ENCODE peak calls at places on chromosomes 5 and 9, in five cellular contexts. H is adrenal gland, X is SJSA1, Q is left ventricle myocardium inferior, F is testis. D is an unnamed sample.

GRCh38 chr5:12861891-12862290 is 957.6 kb upstream of the CTNND2 start:
- DNase-seq in H (no peak), X (no peak), Q (no peak), F (no peak), D (no peak)

GRCh38 chr5:50447228-50447627 is 6.1 kb upstream of the EMB start:
- DNase-seq in H (no peak), X (no peak), Q (no peak), F (no peak), D (no peak)

GRCh38 chr5:134223406-134224251 is 2.2 kb downstream of the PPP2CA start:
- DNase-seq in H (no peak), X (no peak), Q (no peak), F (no peak), D (no peak)

GRCh38 chr5:72125931-72126620 is 18.8 kb downstream of the MAP1B start:
- DNase-seq in H (no peak), X (no peak), Q (no peak), F (no peak), D (no peak)

GRCh38 chr5:157538311-157538710 is 37.3 kb downstream of the ADAM19 start:
- DNase-seq in H (no peak), X (no peak), Q (no peak), F (no peak), D (no peak)

GRCh38 chr5:22780756-22781155 is 72.4 kb downstream of the CDH12 start:
- DNase-seq in H (no peak), X (no peak), Q (no peak), F (no peak), D (no peak)

GRCh38 chr9:130660683-130661460 is 3.5 kb upstream of the PRDM12 start:
- DNase-seq in H (no peak), X (no peak), Q (no peak), F (no peak), D (no peak)

GRCh38 chr5:132279801-132280200 is 14.4 kb upstream of the SLC22A4 start:
- DNase-seq in H (no peak), X (no peak), Q (no peak), F (no peak), D (no peak)

GRCh38 chr9:135300346-135301141 is 179.0 kb upstream of the PPP1R26 start:
- DNase-seq in H (no peak), X (peak; percentile 32), Q (no peak), F (no peak), D (no peak)
- H3K4me1 ChIP-seq in H (no peaks in the 10 kb centered on the region), X (no peaks in the 10 kb centered on the region), Q (no peaks in the 10 kb centered on the region), F (no peaks in the 10 kb centered on the region), D (no peaks in the 10 kb centered on the region)

GRCh38 chr5:37222181-37222580 is 27.0 kb downstream of the CPLANE1 start:
- DNase-seq in H (no peak), X (no peak), Q (no peak), F (no peak), D (no peak)
- H3K4me1 ChIP-seq in H (no peaks in the 10 kb centered on the region), X (no peaks in the 10 kb centered on the region), Q (no peaks in the 10 kb centered on the region), F (no peaks in the 10 kb centered on the region), D (no peaks in the 10 kb centered on the region)

DNA sequence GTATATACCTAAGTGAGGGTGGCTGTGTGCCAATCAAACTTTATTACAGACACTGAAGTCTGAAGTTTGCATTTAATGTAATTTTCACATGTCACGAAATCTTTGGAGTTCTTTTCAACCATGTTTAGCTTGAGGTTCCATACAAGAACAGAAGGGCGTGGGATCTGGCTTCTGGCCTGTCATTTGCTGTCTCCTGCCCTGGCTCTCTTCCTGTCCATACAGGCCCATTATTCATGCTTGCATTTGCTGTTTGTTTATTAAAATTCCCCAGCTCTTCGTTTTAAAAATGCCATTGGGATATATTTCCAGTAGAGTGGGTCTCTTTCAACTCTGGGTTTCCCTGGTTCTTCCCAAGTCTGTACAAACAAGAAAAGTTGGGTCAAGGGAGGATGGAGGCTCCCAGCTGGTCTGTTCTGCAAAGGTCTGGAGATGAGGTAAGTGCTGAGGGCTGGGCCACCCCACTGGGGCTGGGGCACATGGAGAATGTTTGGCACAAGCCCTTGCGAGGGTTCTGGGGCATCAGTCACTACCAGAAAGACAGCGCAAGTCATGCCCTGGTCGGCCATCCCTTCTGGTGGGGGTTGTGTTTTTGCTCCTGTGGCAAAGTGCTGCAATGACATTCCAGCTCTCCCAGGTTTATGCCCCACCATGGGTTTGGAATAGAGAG is 64.4 kb upstream of the ECM2 start:
- DNase-seq in H (no peak), X (peak; percentile 65), Q (no peak), F (no peak), D (no peak)
- H3K4me1 ChIP-seq in H (peaks cover 3% of the 10 kb centered on the region), X (peaks cover 43% of the 10 kb centered on the region), Q (peaks cover 43% of the 10 kb centered on the region), F (peaks cover 28% of the 10 kb centered on the region), D (peaks cover 39% of the 10 kb centered on the region)

GRCh38 chr9:96137666-96138429 is 164.1 kb downstream of the HSD17B3 start:
- DNase-seq in H (no peak), X (peak; percentile 70), Q (no peak), F (no peak), D (no peak)
- H3K4me1 ChIP-seq in H (peaks cover 14% of the 10 kb centered on the region), X (peaks cover 91% of the 10 kb centered on the region), Q (no peaks in the 10 kb centered on the region), F (peaks cover 33% of the 10 kb centered on the region), D (no peaks in the 10 kb centered on the region)

DNA sequence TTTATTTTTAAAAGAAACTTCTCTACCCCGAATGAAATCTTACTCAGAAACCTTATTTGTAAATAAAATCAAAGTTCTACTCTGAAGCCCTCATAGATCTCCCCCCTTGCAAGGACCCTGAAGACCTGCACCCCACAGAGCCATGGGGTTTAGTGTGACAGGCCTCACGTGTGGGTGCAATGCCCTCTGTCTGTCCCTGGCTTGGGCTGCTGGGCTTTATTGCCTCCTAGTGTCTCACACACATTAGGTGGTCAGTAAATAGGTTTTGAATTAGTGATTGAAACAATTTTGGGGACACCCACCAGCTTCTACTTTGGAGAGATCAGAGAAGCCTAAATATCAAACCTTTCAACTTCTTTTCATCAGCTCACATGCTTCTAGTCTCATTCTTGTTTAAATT is 403.7 kb downstream of the KDM4C start:
- DNase-seq in H (no peak), X (no peak), Q (no peak), F (no peak), D (no peak)
- H3K4me1 ChIP-seq in H (no peaks in the 10 kb centered on the region), X (no peaks in the 10 kb centered on the region), Q (peaks cover 9% of the 10 kb centered on the region), F (peaks cover 27% of the 10 kb centered on the region), D (no peaks in the 10 kb centered on the region)